ENCODE peak calls at places on chromosomes 3 and 15, in ten cellular contexts. One of them, this sample, is unnamed. For H3K4me1, the result is how much of the 10 kb centered on the place peaks cover.

GRCh38 chr3:62873672-62874397 is 1.4 kb downstream of the CADPS start:
- DNase-seq in kidney: peak
- DNase-seq in IMR-90: no peak
- DNase-seq in astrocyte: peak
- DNase-seq in uterus: no peak
- DNase-seq in A549: peak
- DNase-seq in PC-9: no peak
- DNase-seq in fibroblast of lung: peak
- DNase-seq in heart left ventricle: peak
- DNase-seq in thoracic aorta: no peak
- DNase-seq in this sample: peak

GRCh38 chr3:194517333-194517732 is 30.5 kb upstream of the ATP13A3 start:
- DNase-seq in kidney: no peak
- DNase-seq in IMR-90: no peak
- DNase-seq in astrocyte: no peak
- DNase-seq in uterus: no peak
- DNase-seq in A549: no peak
- DNase-seq in PC-9: no peak
- DNase-seq in fibroblast of lung: no peak
- DNase-seq in heart left ventricle: no peak
- DNase-seq in thoracic aorta: no peak
- DNase-seq in this sample: no peak

GRCh38 chr3:31147550-31147949 is 253.1 kb upstream of the GADL1 start:
- DNase-seq in kidney: no peak
- DNase-seq in IMR-90: no peak
- DNase-seq in astrocyte: no peak
- DNase-seq in uterus: no peak
- DNase-seq in A549: no peak
- DNase-seq in PC-9: no peak
- DNase-seq in fibroblast of lung: no peak
- DNase-seq in heart left ventricle: no peak
- DNase-seq in thoracic aorta: no peak
- DNase-seq in this sample: no peak

GRCh38 chr3:115989927-115990326 is 366.6 kb downstream of the GAP43 start:
- DNase-seq in kidney: no peak
- DNase-seq in IMR-90: peak
- DNase-seq in astrocyte: peak
- DNase-seq in uterus: no peak
- DNase-seq in A549: no peak
- DNase-seq in PC-9: no peak
- DNase-seq in fibroblast of lung: peak
- DNase-seq in heart left ventricle: no peak
- DNase-seq in thoracic aorta: no peak
- DNase-seq in this sample: no peak

GRCh38 chr15:78082106-78082742 is 4.7 kb upstream of the TBC1D2B start:
- DNase-seq in kidney: no peak
- DNase-seq in IMR-90: peak
- DNase-seq in astrocyte: no peak
- DNase-seq in uterus: no peak
- DNase-seq in A549: no peak
- DNase-seq in PC-9: no peak
- DNase-seq in fibroblast of lung: no peak
- DNase-seq in heart left ventricle: no peak
- DNase-seq in thoracic aorta: no peak
- DNase-seq in this sample: no peak

GRCh38 chr3:180630360-180630759 is 28.4 kb downstream of the TTC14 start:
- DNase-seq in kidney: no peak
- DNase-seq in IMR-90: no peak
- DNase-seq in astrocyte: no peak
- DNase-seq in uterus: no peak
- DNase-seq in A549: no peak
- DNase-seq in PC-9: no peak
- DNase-seq in fibroblast of lung: no peak
- DNase-seq in heart left ventricle: no peak
- DNase-seq in thoracic aorta: no peak
- DNase-seq in this sample: no peak

GRCh38 chr3:151552589-151552988 is 91.7 kb upstream of the IGSF10 start:
- DNase-seq in kidney: no peak
- DNase-seq in IMR-90: peak
- DNase-seq in astrocyte: peak
- DNase-seq in uterus: no peak
- DNase-seq in A549: no peak
- DNase-seq in PC-9: no peak
- DNase-seq in fibroblast of lung: no peak
- DNase-seq in heart left ventricle: no peak
- DNase-seq in thoracic aorta: no peak
- DNase-seq in this sample: no peak

GRCh38 chr15:82393671-82394070 is 35.9 kb upstream of the GOLGA6L9 start:
- DNase-seq in kidney: no peak
- DNase-seq in IMR-90: peak
- DNase-seq in astrocyte: peak
- DNase-seq in uterus: no peak
- DNase-seq in A549: no peak
- DNase-seq in PC-9: no peak
- DNase-seq in fibroblast of lung: no peak
- DNase-seq in heart left ventricle: no peak
- DNase-seq in thoracic aorta: no peak
- DNase-seq in this sample: no peak

GRCh38 chr3:72368331-72368975 is 479.8 kb downstream of the SHQ1 start:
- DNase-seq in kidney: no peak
- DNase-seq in IMR-90: peak
- DNase-seq in astrocyte: peak
- DNase-seq in uterus: no peak
- DNase-seq in A549: no peak
- DNase-seq in PC-9: no peak
- DNase-seq in fibroblast of lung: peak
- DNase-seq in heart left ventricle: no peak
- DNase-seq in thoracic aorta: no peak
- DNase-seq in this sample: no peak

GRCh38 chr15:77021088-77021481 is 26.2 kb downstream of the PSTPIP1 start:
- DNase-seq in kidney: no peak
- DNase-seq in IMR-90: no peak
- DNase-seq in astrocyte: no peak
- DNase-seq in uterus: no peak
- DNase-seq in A549: no peak
- DNase-seq in PC-9: no peak
- DNase-seq in fibroblast of lung: no peak
- DNase-seq in heart left ventricle: no peak
- DNase-seq in thoracic aorta: no peak
- DNase-seq in this sample: no peak

GRCh38 chr15:77021803-77022381 is 27.0 kb downstream of the PSTPIP1 start:
- DNase-seq in kidney: peak
- DNase-seq in IMR-90: peak
- DNase-seq in astrocyte: peak
- DNase-seq in uterus: no peak
- DNase-seq in A549: no peak
- DNase-seq in PC-9: no peak
- DNase-seq in fibroblast of lung: peak
- DNase-seq in heart left ventricle: peak
- DNase-seq in thoracic aorta: no peak
- DNase-seq in this sample: no peak

GRCh38 chr15:77023576-77024272 is 28.8 kb downstream of the PSTPIP1 start:
- DNase-seq in kidney: no peak
- DNase-seq in IMR-90: no peak
- DNase-seq in astrocyte: no peak
- DNase-seq in uterus: peak
- DNase-seq in A549: no peak
- DNase-seq in PC-9: no peak
- DNase-seq in fibroblast of lung: no peak
- DNase-seq in heart left ventricle: no peak
- DNase-seq in thoracic aorta: no peak
- DNase-seq in this sample: no peak

GRCh38 chr15:77024273-77025065 is 29.5 kb downstream of the PSTPIP1 start:
- DNase-seq in kidney: peak
- DNase-seq in IMR-90: peak
- DNase-seq in astrocyte: no peak
- DNase-seq in uterus: peak
- DNase-seq in A549: peak
- DNase-seq in PC-9: no peak
- DNase-seq in fibroblast of lung: peak
- DNase-seq in heart left ventricle: peak
- DNase-seq in thoracic aorta: no peak
- DNase-seq in this sample: no peak

DNA sequence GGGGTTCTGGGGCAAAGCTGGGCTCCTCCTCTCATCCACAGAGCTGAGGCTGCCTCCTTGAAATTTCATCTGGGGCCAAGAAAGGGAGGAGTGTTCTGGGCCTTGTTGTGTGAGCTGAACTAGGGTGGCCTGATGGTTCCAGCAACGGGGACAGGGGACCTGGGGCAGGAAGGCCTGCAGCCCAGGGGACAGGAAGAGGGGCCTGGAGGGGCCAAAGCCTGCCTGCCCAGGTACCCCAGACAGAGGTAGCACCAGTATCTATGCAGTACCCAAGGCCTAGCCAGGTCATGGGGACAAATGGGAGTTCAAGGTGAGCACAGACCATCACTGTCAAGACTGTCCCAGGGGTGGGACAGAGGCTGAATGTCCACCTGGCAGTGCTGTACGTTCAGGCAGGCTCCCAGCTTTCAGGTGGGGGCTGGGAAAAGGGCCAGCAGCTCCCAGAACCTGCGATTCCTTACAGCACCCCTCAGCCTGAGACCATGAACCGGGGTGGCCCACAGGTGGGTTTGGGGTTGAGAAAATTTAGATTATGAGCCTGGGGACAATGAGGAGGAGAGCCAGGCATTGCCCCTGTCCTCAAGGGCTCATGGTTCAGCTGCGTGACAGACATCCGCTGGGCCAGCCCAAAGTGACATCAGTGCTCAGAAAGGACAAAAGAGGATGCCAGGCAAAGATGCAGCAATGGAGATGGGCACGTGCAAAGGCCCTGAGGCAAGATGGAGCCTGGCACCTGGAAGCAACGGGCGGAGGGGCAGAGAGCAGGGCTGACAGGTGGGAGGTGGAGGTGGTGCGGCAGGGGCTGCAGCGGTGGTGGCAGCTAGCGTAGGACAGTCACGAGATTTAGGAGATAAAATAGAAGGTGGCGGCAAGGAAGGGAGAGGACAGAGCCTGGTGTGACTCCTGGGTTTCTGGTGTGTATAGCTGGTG is 28.0 kb downstream of the PSTPIP1 start:
- DNase-seq in kidney: no peak
- DNase-seq in IMR-90: no peak
- DNase-seq in astrocyte: no peak
- DNase-seq in uterus: no peak
- DNase-seq in A549: no peak
- DNase-seq in PC-9: no peak
- DNase-seq in fibroblast of lung: no peak
- DNase-seq in heart left ventricle: no peak
- DNase-seq in thoracic aorta: no peak
- DNase-seq in this sample: no peak
- H3K27ac ChIP-seq in kidney: no peak
- H3K27ac ChIP-seq in IMR-90: no peak
- H3K27ac ChIP-seq in astrocyte: peak
- H3K27ac ChIP-seq in uterus: no peak
- H3K27ac ChIP-seq in A549: no peak
- H3K27ac ChIP-seq in PC-9: no peak
- H3K27ac ChIP-seq in fibroblast of lung: peak
- H3K27ac ChIP-seq in heart left ventricle: no peak
- H3K27ac ChIP-seq in thoracic aorta: no peak
- H3K27ac ChIP-seq in this sample: no peak

GRCh38 chr15:65921780-65922179 is 52.5 kb downstream of the RAB11A start:
- DNase-seq in kidney: no peak
- DNase-seq in IMR-90: no peak
- DNase-seq in astrocyte: no peak
- DNase-seq in uterus: no peak
- DNase-seq in A549: no peak
- DNase-seq in PC-9: no peak
- DNase-seq in fibroblast of lung: no peak
- DNase-seq in heart left ventricle: no peak
- DNase-seq in thoracic aorta: no peak
- DNase-seq in this sample: no peak
- H3K4me3 ChIP-seq in kidney: no peak
- H3K4me3 ChIP-seq in IMR-90: no peak
- H3K4me3 ChIP-seq in astrocyte: no peak
- H3K4me3 ChIP-seq in uterus: no peak
- H3K4me3 ChIP-seq in A549: no peak
- H3K4me3 ChIP-seq in PC-9: no peak
- H3K4me3 ChIP-seq in fibroblast of lung: no peak
- H3K4me3 ChIP-seq in heart left ventricle: no peak
- H3K4me3 ChIP-seq in thoracic aorta: no peak
- H3K4me3 ChIP-seq in this sample: no peak

DNA sequence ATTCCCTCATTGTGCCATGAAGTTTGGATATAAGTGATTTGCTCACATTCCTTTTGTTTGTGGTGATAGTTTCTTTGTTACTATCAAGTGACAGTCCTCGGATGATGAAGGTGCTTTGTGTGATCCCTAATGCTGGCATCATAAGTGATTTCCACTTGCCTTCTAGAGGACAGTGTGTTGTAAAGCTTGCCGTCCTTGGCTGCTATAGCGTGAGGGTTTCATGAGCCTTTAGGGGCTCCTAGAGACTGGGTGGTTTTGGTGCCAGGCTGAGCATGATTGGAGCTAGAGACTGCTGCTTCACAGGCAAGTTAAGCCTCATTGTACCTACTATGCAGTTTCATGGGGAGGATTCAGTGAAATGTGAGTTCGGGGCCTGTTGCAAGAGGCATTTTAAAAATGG is 12.4 kb downstream of the SNRK start:
- DNase-seq in kidney: no peak
- DNase-seq in IMR-90: no peak
- DNase-seq in astrocyte: no peak
- DNase-seq in uterus: no peak
- DNase-seq in A549: no peak
- DNase-seq in PC-9: no peak
- DNase-seq in fibroblast of lung: no peak
- DNase-seq in heart left ventricle: no peak
- DNase-seq in thoracic aorta: no peak
- DNase-seq in this sample: no peak
- H3K4me1 ChIP-seq in kidney: under half
- H3K4me1 ChIP-seq in IMR-90: under half
- H3K4me1 ChIP-seq in astrocyte: under half
- H3K4me1 ChIP-seq in uterus: under half
- H3K4me1 ChIP-seq in A549: under half
- H3K4me1 ChIP-seq in PC-9: under half
- H3K4me1 ChIP-seq in fibroblast of lung: under half
- H3K4me1 ChIP-seq in heart left ventricle: half or more
- H3K4me1 ChIP-seq in thoracic aorta: under half
- H3K4me1 ChIP-seq in this sample: under half

GRCh38 chr3:42691861-42692666 is 6.7 kb downstream of the KLHL40 start:
- DNase-seq in kidney: no peak
- DNase-seq in IMR-90: no peak
- DNase-seq in astrocyte: no peak
- DNase-seq in uterus: peak
- DNase-seq in A549: no peak
- DNase-seq in PC-9: no peak
- DNase-seq in fibroblast of lung: no peak
- DNase-seq in heart left ventricle: no peak
- DNase-seq in thoracic aorta: no peak
- DNase-seq in this sample: no peak
- H3K27ac ChIP-seq in kidney: no peak
- H3K27ac ChIP-seq in IMR-90: no peak
- H3K27ac ChIP-seq in astrocyte: no peak
- H3K27ac ChIP-seq in uterus: no peak
- H3K27ac ChIP-seq in A549: no peak
- H3K27ac ChIP-seq in PC-9: no peak
- H3K27ac ChIP-seq in fibroblast of lung: no peak
- H3K27ac ChIP-seq in heart left ventricle: no peak
- H3K27ac ChIP-seq in thoracic aorta: no peak
- H3K27ac ChIP-seq in this sample: no peak

GRCh38 chr3:46811615-46812236 is 51.5 kb downstream of the MYL3 start:
- DNase-seq in kidney: peak
- DNase-seq in IMR-90: no peak
- DNase-seq in astrocyte: no peak
- DNase-seq in uterus: no peak
- DNase-seq in A549: no peak
- DNase-seq in PC-9: no peak
- DNase-seq in fibroblast of lung: no peak
- DNase-seq in heart left ventricle: no peak
- DNase-seq in thoracic aorta: no peak
- DNase-seq in this sample: peak
- H3K4me3 ChIP-seq in kidney: no peak
- H3K4me3 ChIP-seq in IMR-90: no peak
- H3K4me3 ChIP-seq in astrocyte: no peak
- H3K4me3 ChIP-seq in uterus: no peak
- H3K4me3 ChIP-seq in A549: peak
- H3K4me3 ChIP-seq in PC-9: no peak
- H3K4me3 ChIP-seq in fibroblast of lung: no peak
- H3K4me3 ChIP-seq in heart left ventricle: peak
- H3K4me3 ChIP-seq in thoracic aorta: peak
- H3K4me3 ChIP-seq in this sample: peak